ENCODE peak calls at places on chromosomes 12 and 14, in nine cellular contexts. One of them, this sample, is unnamed.

GRCh38 chr14:80699861-80700260 is 241.7 kb downstream of the CEP128 start:
- DNase-seq in mesendoderm: no peak
- DNase-seq in activated T-cell treated with anti-CD3 and anti-CD28 coated beads for 1 hour: no peak
- DNase-seq in activated CD4-positive, alpha-beta T cell treated with anti-CD3 and anti-CD28 coated beads for 4 hours: no peak
- DNase-seq in HEK293T: no peak
- DNase-seq in nephron progenitor cell: no peak
- DNase-seq in effector CD4-positive, alpha-beta T cell: no peak
- DNase-seq in nucleus accumbens: no peak
- DNase-seq in neural progenitor cell: no peak
- DNase-seq in this sample: no peak

GRCh38 chr12:91877461-91878230 is 268.0 kb downstream of the BTG1 start:
- DNase-seq in nephron progenitor cell: no peak
- DNase-seq in mesendoderm: no peak
- DNase-seq in effector CD4-positive, alpha-beta T cell: peak
- DNase-seq in activated CD4-positive, alpha-beta T cell treated with anti-CD3 and anti-CD28 coated beads for 4 hours: peak
- DNase-seq in activated T-cell treated with anti-CD3 and anti-CD28 coated beads for 1 hour: no peak
- DNase-seq in nucleus accumbens: no peak
- DNase-seq in HEK293T: no peak
- DNase-seq in neural progenitor cell: no peak
- DNase-seq in this sample: no peak

GRCh38 chr14:86884498-86884897 is 1108.5 kb downstream of the GALC start:
- DNase-seq in HEK293T: no peak
- DNase-seq in activated T-cell treated with anti-CD3 and anti-CD28 coated beads for 1 hour: no peak
- DNase-seq in activated CD4-positive, alpha-beta T cell treated with anti-CD3 and anti-CD28 coated beads for 4 hours: no peak
- DNase-seq in nucleus accumbens: no peak
- DNase-seq in nephron progenitor cell: no peak
- DNase-seq in neural progenitor cell: no peak
- DNase-seq in effector CD4-positive, alpha-beta T cell: no peak
- DNase-seq in mesendoderm: no peak
- DNase-seq in this sample: no peak

GRCh38 chr14:99612065-99612736 is 8.2 kb upstream of the CCDC85C start:
- DNase-seq in nucleus accumbens: no peak
- DNase-seq in nephron progenitor cell: no peak
- DNase-seq in mesendoderm: no peak
- DNase-seq in activated CD4-positive, alpha-beta T cell treated with anti-CD3 and anti-CD28 coated beads for 4 hours: no peak
- DNase-seq in HEK293T: no peak
- DNase-seq in activated T-cell treated with anti-CD3 and anti-CD28 coated beads for 1 hour: no peak
- DNase-seq in effector CD4-positive, alpha-beta T cell: no peak
- DNase-seq in neural progenitor cell: no peak
- DNase-seq in this sample: no peak

GRCh38 chr14:101861464-101861863 is 100.0 kb downstream of the PPP2R5C start:
- DNase-seq in activated CD4-positive, alpha-beta T cell treated with anti-CD3 and anti-CD28 coated beads for 4 hours: no peak
- DNase-seq in nephron progenitor cell: no peak
- DNase-seq in nucleus accumbens: no peak
- DNase-seq in activated T-cell treated with anti-CD3 and anti-CD28 coated beads for 1 hour: no peak
- DNase-seq in mesendoderm: no peak
- DNase-seq in effector CD4-positive, alpha-beta T cell: no peak
- DNase-seq in HEK293T: no peak
- DNase-seq in neural progenitor cell: no peak
- DNase-seq in this sample: no peak

GRCh38 chr12:29783773-29784666 is at the start of gene TMTC1:
- DNase-seq in neural progenitor cell: peak
- DNase-seq in nephron progenitor cell: peak
- DNase-seq in mesendoderm: peak
- DNase-seq in HEK293T: peak
- DNase-seq in nucleus accumbens: peak
- DNase-seq in activated CD4-positive, alpha-beta T cell treated with anti-CD3 and anti-CD28 coated beads for 4 hours: no peak
- DNase-seq in effector CD4-positive, alpha-beta T cell: no peak
- DNase-seq in activated T-cell treated with anti-CD3 and anti-CD28 coated beads for 1 hour: no peak
- DNase-seq in this sample: no peak

GRCh38 chr14:21734457-21735074 is 60.9 kb upstream of the OR4E1 start:
- DNase-seq in effector CD4-positive, alpha-beta T cell: peak
- DNase-seq in nephron progenitor cell: peak
- DNase-seq in mesendoderm: peak
- DNase-seq in activated T-cell treated with anti-CD3 and anti-CD28 coated beads for 1 hour: peak
- DNase-seq in HEK293T: peak
- DNase-seq in neural progenitor cell: peak
- DNase-seq in activated CD4-positive, alpha-beta T cell treated with anti-CD3 and anti-CD28 coated beads for 4 hours: peak
- DNase-seq in nucleus accumbens: no peak
- DNase-seq in this sample: peak

GRCh38 chr14:29227631-29228030 is 461.0 kb downstream of the FOXG1 start:
- DNase-seq in activated T-cell treated with anti-CD3 and anti-CD28 coated beads for 1 hour: no peak
- DNase-seq in effector CD4-positive, alpha-beta T cell: no peak
- DNase-seq in mesendoderm: no peak
- DNase-seq in nephron progenitor cell: no peak
- DNase-seq in neural progenitor cell: no peak
- DNase-seq in HEK293T: no peak
- DNase-seq in nucleus accumbens: no peak
- DNase-seq in activated CD4-positive, alpha-beta T cell treated with anti-CD3 and anti-CD28 coated beads for 4 hours: no peak
- DNase-seq in this sample: no peak

GRCh38 chr12:126742326-126742725 is 1524.6 kb upstream of the TMEM132C start:
- DNase-seq in activated CD4-positive, alpha-beta T cell treated with anti-CD3 and anti-CD28 coated beads for 4 hours: no peak
- DNase-seq in nephron progenitor cell: no peak
- DNase-seq in neural progenitor cell: no peak
- DNase-seq in activated T-cell treated with anti-CD3 and anti-CD28 coated beads for 1 hour: no peak
- DNase-seq in effector CD4-positive, alpha-beta T cell: no peak
- DNase-seq in mesendoderm: no peak
- DNase-seq in nucleus accumbens: peak
- DNase-seq in HEK293T: no peak
- DNase-seq in this sample: no peak

GRCh38 chr14:59845245-59845644 is 25.3 kb downstream of the RTN1 start:
- DNase-seq in activated T-cell treated with anti-CD3 and anti-CD28 coated beads for 1 hour: no peak
- DNase-seq in effector CD4-positive, alpha-beta T cell: no peak
- DNase-seq in activated CD4-positive, alpha-beta T cell treated with anti-CD3 and anti-CD28 coated beads for 4 hours: no peak
- DNase-seq in neural progenitor cell: no peak
- DNase-seq in nephron progenitor cell: no peak
- DNase-seq in nucleus accumbens: no peak
- DNase-seq in HEK293T: no peak
- DNase-seq in mesendoderm: no peak
- DNase-seq in this sample: no peak

GRCh38 chr12:91361864-91362263 is 179.2 kb upstream of the DCN start:
- DNase-seq in effector CD4-positive, alpha-beta T cell: no peak
- DNase-seq in activated CD4-positive, alpha-beta T cell treated with anti-CD3 and anti-CD28 coated beads for 4 hours: no peak
- DNase-seq in activated T-cell treated with anti-CD3 and anti-CD28 coated beads for 1 hour: no peak
- DNase-seq in nephron progenitor cell: no peak
- DNase-seq in HEK293T: peak
- DNase-seq in mesendoderm: peak
- DNase-seq in neural progenitor cell: peak
- DNase-seq in nucleus accumbens: no peak
- DNase-seq in this sample: no peak

GRCh38 chr14:65783101-65783500 is 370.6 kb downstream of the FUT8 start:
- DNase-seq in activated T-cell treated with anti-CD3 and anti-CD28 coated beads for 1 hour: no peak
- DNase-seq in HEK293T: no peak
- DNase-seq in neural progenitor cell: no peak
- DNase-seq in nucleus accumbens: no peak
- DNase-seq in effector CD4-positive, alpha-beta T cell: no peak
- DNase-seq in mesendoderm: no peak
- DNase-seq in activated CD4-positive, alpha-beta T cell treated with anti-CD3 and anti-CD28 coated beads for 4 hours: no peak
- DNase-seq in nephron progenitor cell: no peak
- DNase-seq in this sample: no peak

GRCh38 chr14:97149775-97150174 is 352.6 kb downstream of the VRK1 start:
- DNase-seq in mesendoderm: peak
- DNase-seq in activated T-cell treated with anti-CD3 and anti-CD28 coated beads for 1 hour: no peak
- DNase-seq in activated CD4-positive, alpha-beta T cell treated with anti-CD3 and anti-CD28 coated beads for 4 hours: no peak
- DNase-seq in nucleus accumbens: no peak
- DNase-seq in HEK293T: no peak
- DNase-seq in neural progenitor cell: no peak
- DNase-seq in nephron progenitor cell: no peak
- DNase-seq in effector CD4-positive, alpha-beta T cell: no peak
- DNase-seq in this sample: no peak

GRCh38 chr14:61051046-61051445 is 70.0 kb downstream of the SLC38A6 start:
- DNase-seq in effector CD4-positive, alpha-beta T cell: no peak
- DNase-seq in HEK293T: no peak
- DNase-seq in activated T-cell treated with anti-CD3 and anti-CD28 coated beads for 1 hour: no peak
- DNase-seq in mesendoderm: peak
- DNase-seq in activated CD4-positive, alpha-beta T cell treated with anti-CD3 and anti-CD28 coated beads for 4 hours: no peak
- DNase-seq in neural progenitor cell: peak
- DNase-seq in nucleus accumbens: peak
- DNase-seq in nephron progenitor cell: no peak
- DNase-seq in this sample: no peak

GRCh38 chr14:34035177-34035933 is 84.5 kb upstream of the EGLN3 start:
- DNase-seq in HEK293T: no peak
- DNase-seq in activated T-cell treated with anti-CD3 and anti-CD28 coated beads for 1 hour: no peak
- DNase-seq in nucleus accumbens: no peak
- DNase-seq in neural progenitor cell: no peak
- DNase-seq in nephron progenitor cell: no peak
- DNase-seq in mesendoderm: no peak
- DNase-seq in activated CD4-positive, alpha-beta T cell treated with anti-CD3 and anti-CD28 coated beads for 4 hours: no peak
- DNase-seq in effector CD4-positive, alpha-beta T cell: no peak
- DNase-seq in this sample: no peak

GRCh38 chr12:104180389-104180788 is 35.2 kb upstream of the TXNRD1 start:
- DNase-seq in nucleus accumbens: no peak
- DNase-seq in activated CD4-positive, alpha-beta T cell treated with anti-CD3 and anti-CD28 coated beads for 4 hours: no peak
- DNase-seq in activated T-cell treated with anti-CD3 and anti-CD28 coated beads for 1 hour: no peak
- DNase-seq in nephron progenitor cell: no peak
- DNase-seq in neural progenitor cell: no peak
- DNase-seq in mesendoderm: no peak
- DNase-seq in HEK293T: no peak
- DNase-seq in effector CD4-positive, alpha-beta T cell: no peak
- DNase-seq in this sample: no peak

GRCh38 chr14:77923131-77923933 is 123.4 kb downstream of the ADCK1 start:
- DNase-seq in nephron progenitor cell: peak
- DNase-seq in nucleus accumbens: no peak
- DNase-seq in activated CD4-positive, alpha-beta T cell treated with anti-CD3 and anti-CD28 coated beads for 4 hours: no peak
- DNase-seq in mesendoderm: no peak
- DNase-seq in neural progenitor cell: no peak
- DNase-seq in effector CD4-positive, alpha-beta T cell: no peak
- DNase-seq in activated T-cell treated with anti-CD3 and anti-CD28 coated beads for 1 hour: no peak
- DNase-seq in HEK293T: no peak
- DNase-seq in this sample: no peak

GRCh38 chr14:33631021-33631420 is 319.9 kb downstream of the EGLN3 start:
- DNase-seq in nucleus accumbens: no peak
- DNase-seq in activated CD4-positive, alpha-beta T cell treated with anti-CD3 and anti-CD28 coated beads for 4 hours: no peak
- DNase-seq in nephron progenitor cell: no peak
- DNase-seq in activated T-cell treated with anti-CD3 and anti-CD28 coated beads for 1 hour: no peak
- DNase-seq in HEK293T: no peak
- DNase-seq in effector CD4-positive, alpha-beta T cell: no peak
- DNase-seq in neural progenitor cell: no peak
- DNase-seq in mesendoderm: no peak
- DNase-seq in this sample: no peak

GRCh38 chr12:7869137-7869536 is 3.6 kb downstream of the SLC2A14 start:
- DNase-seq in activated CD4-positive, alpha-beta T cell treated with anti-CD3 and anti-CD28 coated beads for 4 hours: no peak
- DNase-seq in neural progenitor cell: no peak
- DNase-seq in effector CD4-positive, alpha-beta T cell: no peak
- DNase-seq in activated T-cell treated with anti-CD3 and anti-CD28 coated beads for 1 hour: no peak
- DNase-seq in nucleus accumbens: no peak
- DNase-seq in nephron progenitor cell: no peak
- DNase-seq in HEK293T: no peak
- DNase-seq in mesendoderm: no peak
- DNase-seq in this sample: no peak

GRCh38 chr12:120760349-120761245 is 35.0 kb downstream of the ACADS start:
- DNase-seq in activated T-cell treated with anti-CD3 and anti-CD28 coated beads for 1 hour: no peak
- DNase-seq in HEK293T: no peak
- DNase-seq in activated CD4-positive, alpha-beta T cell treated with anti-CD3 and anti-CD28 coated beads for 4 hours: no peak
- DNase-seq in mesendoderm: no peak
- DNase-seq in neural progenitor cell: no peak
- DNase-seq in effector CD4-positive, alpha-beta T cell: no peak
- DNase-seq in nucleus accumbens: no peak
- DNase-seq in nephron progenitor cell: no peak
- DNase-seq in this sample: no peak

GRCh38 chr14:36069535-36069900 is 107.0 kb downstream of the PTCSC3 start:
- DNase-seq in HEK293T: peak
- DNase-seq in activated T-cell treated with anti-CD3 and anti-CD28 coated beads for 1 hour: no peak
- DNase-seq in effector CD4-positive, alpha-beta T cell: no peak
- DNase-seq in activated CD4-positive, alpha-beta T cell treated with anti-CD3 and anti-CD28 coated beads for 4 hours: peak
- DNase-seq in nucleus accumbens: peak
- DNase-seq in neural progenitor cell: peak
- DNase-seq in nephron progenitor cell: peak
- DNase-seq in mesendoderm: peak
- DNase-seq in this sample: no peak

GRCh38 chr12:18926188-18926587 is 188.3 kb downstream of the CAPZA3 start:
- DNase-seq in neural progenitor cell: no peak
- DNase-seq in nephron progenitor cell: no peak
- DNase-seq in mesendoderm: no peak
- DNase-seq in nucleus accumbens: no peak
- DNase-seq in activated T-cell treated with anti-CD3 and anti-CD28 coated beads for 1 hour: no peak
- DNase-seq in HEK293T: no peak
- DNase-seq in effector CD4-positive, alpha-beta T cell: no peak
- DNase-seq in activated CD4-positive, alpha-beta T cell treated with anti-CD3 and anti-CD28 coated beads for 4 hours: no peak
- DNase-seq in this sample: no peak

GRCh38 chr14:23154876-23155587 is 28.4 kb downstream of the SLC7A8 start:
- DNase-seq in nephron progenitor cell: no peak
- DNase-seq in HEK293T: no peak
- DNase-seq in effector CD4-positive, alpha-beta T cell: no peak
- DNase-seq in mesendoderm: peak
- DNase-seq in neural progenitor cell: peak
- DNase-seq in nucleus accumbens: peak
- DNase-seq in activated CD4-positive, alpha-beta T cell treated with anti-CD3 and anti-CD28 coated beads for 4 hours: no peak
- DNase-seq in activated T-cell treated with anti-CD3 and anti-CD28 coated beads for 1 hour: no peak
- DNase-seq in this sample: peak

GRCh38 chr12:132243596-132244289 is 85.6 kb downstream of the GALNT9 start:
- DNase-seq in activated T-cell treated with anti-CD3 and anti-CD28 coated beads for 1 hour: no peak
- DNase-seq in mesendoderm: peak
- DNase-seq in activated CD4-positive, alpha-beta T cell treated with anti-CD3 and anti-CD28 coated beads for 4 hours: no peak
- DNase-seq in nucleus accumbens: no peak
- DNase-seq in HEK293T: peak
- DNase-seq in neural progenitor cell: peak
- DNase-seq in nephron progenitor cell: no peak
- DNase-seq in effector CD4-positive, alpha-beta T cell: no peak
- DNase-seq in this sample: no peak

GRCh38 chr12:64544796-64545382 is 65.4 kb upstream of the RASSF3 start:
- DNase-seq in activated T-cell treated with anti-CD3 and anti-CD28 coated beads for 1 hour: no peak
- DNase-seq in neural progenitor cell: no peak
- DNase-seq in nephron progenitor cell: no peak
- DNase-seq in nucleus accumbens: no peak
- DNase-seq in activated CD4-positive, alpha-beta T cell treated with anti-CD3 and anti-CD28 coated beads for 4 hours: no peak
- DNase-seq in effector CD4-positive, alpha-beta T cell: no peak
- DNase-seq in mesendoderm: no peak
- DNase-seq in HEK293T: no peak
- DNase-seq in this sample: no peak

GRCh38 chr14:68195126-68195525 is 375.5 kb downstream of the RAD51B start:
- DNase-seq in activated T-cell treated with anti-CD3 and anti-CD28 coated beads for 1 hour: no peak
- DNase-seq in activated CD4-positive, alpha-beta T cell treated with anti-CD3 and anti-CD28 coated beads for 4 hours: no peak
- DNase-seq in nephron progenitor cell: no peak
- DNase-seq in neural progenitor cell: no peak
- DNase-seq in mesendoderm: peak
- DNase-seq in HEK293T: no peak
- DNase-seq in effector CD4-positive, alpha-beta T cell: no peak
- DNase-seq in nucleus accumbens: no peak
- DNase-seq in this sample: no peak